ENCODE peak calls at places on chromosome 12, in five cellular contexts. D is endothelial cell of umbilical vein, G is breast epithelium, K is HepG2, R is transverse colon. F is an unnamed sample.

GRCh38 chr12:11968516-11968915 is 102.2 kb upstream of the BCL2L14 start:
- DNase-seq in D (no peak), K (no peak), R (no peak), G (no peak), F (no peak)

GRCh38 chr12:58233886-58234285 is 292.5 kb downstream of the ATP23 start:
- DNase-seq in D (no peak), G (no peak), K (no peak), R (peak; percentile 31), F (no peak)

GRCh38 chr12:72081787-72082186 is 143.1 kb downstream of the TPH2 start:
- DNase-seq in R (no peak), D (no peak), K (no peak), G (no peak), F (no peak)

GRCh38 chr12:112216223-112216622 is 90.9 kb downstream of the TRAFD1 start:
- DNase-seq in K (no peak), R (no peak), D (no peak), G (no peak), F (no peak)

GRCh38 chr12:54428050-54429013 is 9.3 kb upstream of the ITGA5 start:
- DNase-seq in G (no peak), D (peak; percentile 97), K (no peak), R (peak; percentile 28), F (no peak)

GRCh38 chr12:107369679-107370078 is 276.3 kb upstream of the CRY1 start:
- DNase-seq in R (no peak), D (no peak), K (no peak), G (no peak), F (no peak)

GRCh38 chr12:95763809-95764253 is 26.7 kb downstream of the NTN4 start:
- DNase-seq in G (no peak), K (peak; percentile 48), R (no peak), D (peak; percentile 83), F (no peak)

GRCh38 chr12:52266514-52266913 is 7.9 kb upstream of the KRT86 start:
- DNase-seq in D (no peak), K (no peak), R (no peak), G (no peak), F (no peak)

GRCh38 chr12:14770495-14771313 is 32.6 kb downstream of the WBP11 start:
- DNase-seq in G (peak; percentile 97), K (peak; percentile 91), D (peak; percentile 97), R (peak; percentile 97), F (peak; percentile 64)

GRCh38 chr12:116406529-116406928 is 129.0 kb upstream of the MED13L start:
- DNase-seq in R (peak; percentile 69), D (no peak), G (peak; percentile 85), K (peak; percentile 71), F (no peak)

GRCh38 chr12:110816248-110816647 is 30.5 kb upstream of the CCDC63 start:
- DNase-seq in G (no peak), R (no peak), D (no peak), K (no peak), F (no peak)

GRCh38 chr12:87930652-87931051 is 98.5 kb downstream of the C12orf50 start:
- DNase-seq in K (no peak), D (no peak), G (no peak), R (no peak), F (no peak)

GRCh38 chr12:110846615-110847566 is at the start of gene CCDC63:
- DNase-seq in K (peak; percentile 14), G (no peak), D (peak; percentile 50), R (peak; percentile 60), F (no peak)

GRCh38 chr12:89345376-89345775 is 6.9 kb downstream of the DUSP6 start:
- DNase-seq in D (no peak), R (no peak), K (no peak), G (no peak), F (no peak)

GRCh38 chr12:131092911-131093901 is 139.5 kb downstream of the ADGRD1 start:
- DNase-seq in K (no peak), G (no peak), D (no peak), R (peak; percentile 65), F (no peak)

GRCh38 chr12:55068416-55069010 is 48.7 kb downstream of the NEUROD4 start:
- DNase-seq in K (peak; percentile 30), R (no peak), G (no peak), D (peak; percentile 43), F (no peak)

GRCh38 chr12:15899282-15899870 is 11.8 kb upstream of the DERA start:
- DNase-seq in G (no peak), R (no peak), D (peak; percentile 54), K (peak; percentile 30), F (no peak)

GRCh38 chr12:104733717-104734175 is 224.3 kb downstream of the SLC41A2 start:
- DNase-seq in R (no peak), G (no peak), K (peak; percentile 4), D (no peak), F (no peak)

GRCh38 chr12:62375603-62376002 is 91.0 kb upstream of the MON2 start:
- DNase-seq in K (no peak), R (no peak), D (no peak), G (no peak), F (no peak)

GRCh38 chr12:113165521-113166450 is 16.3 kb downstream of the CFAP73 start:
- DNase-seq in R (no peak), D (no peak), K (no peak), G (no peak), F (no peak)

GRCh38 chr12:114403044-114403689 is 2.8 kb downstream of the TBX5 start:
- DNase-seq in R (no peak), G (no peak), K (no peak), D (no peak), F (no peak)

GRCh38 chr12:114399664-114400211 is 6.2 kb downstream of the TBX5 start:
- DNase-seq in R (no peak), D (no peak), G (no peak), K (no peak), F (no peak)

GRCh38 chr12:114400395-114400794 is 5.5 kb downstream of the TBX5 start:
- DNase-seq in D (no peak), G (no peak), K (no peak), R (no peak), F (no peak)

GRCh38 chr12:114401346-114402320 is 4.3 kb downstream of the TBX5 start:
- DNase-seq in R (no peak), D (no peak), G (no peak), K (no peak), F (no peak)

DNA sequence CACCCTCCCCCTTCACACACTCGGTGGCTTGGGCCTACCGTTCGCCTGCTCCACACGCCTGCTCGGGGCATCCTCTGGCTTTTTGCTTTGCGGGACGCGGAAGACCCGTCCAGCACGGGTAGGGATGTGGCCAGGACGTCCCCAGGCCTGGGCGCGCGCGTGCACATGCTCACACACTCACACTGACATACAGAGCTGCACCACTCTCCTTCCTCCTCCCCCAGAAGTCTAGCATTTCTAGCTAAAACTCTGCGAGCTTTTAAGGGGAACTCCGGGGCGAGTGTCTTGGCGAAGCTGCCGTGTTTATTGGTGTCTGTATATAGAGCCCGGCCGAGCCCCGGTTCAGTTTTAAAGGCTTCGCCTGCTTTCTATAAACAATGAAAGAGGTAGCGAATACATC is 5.0 kb downstream of the TBX5 start:
- DNase-seq in G (no peak), D (no peak), K (no peak), R (no peak), F (no peak)
- H3K27me3 ChIP-seq in G (peaks cover 99% of the 10 kb centered on the region), D (peaks cover 73% of the 10 kb centered on the region), K (peaks cover 8% of the 10 kb centered on the region), R (peaks cover 100% of the 10 kb centered on the region), F (no peaks in the 10 kb centered on the region)

DNA sequence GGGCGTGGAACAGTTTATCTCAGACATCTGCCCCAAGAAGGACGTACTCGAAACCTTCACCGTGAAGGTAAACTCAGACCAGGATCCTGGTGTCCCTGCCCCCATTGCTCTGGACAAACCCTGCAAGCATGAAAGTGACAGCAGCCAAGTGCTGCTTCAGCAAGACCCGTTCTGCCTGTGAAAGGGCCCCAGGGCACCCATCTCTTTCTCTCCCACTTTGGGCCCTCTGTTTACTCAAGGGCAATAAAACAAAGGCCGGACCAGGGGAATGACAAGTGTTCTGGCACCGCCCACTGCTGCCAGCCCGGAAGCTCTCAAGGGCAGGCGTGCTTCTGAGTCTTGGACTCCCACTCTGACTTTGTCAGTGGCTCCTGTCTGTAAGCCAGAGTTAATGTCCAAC is 35.3 kb downstream of the CD9 start:
- DNase-seq in D (peak; percentile 42), K (peak; percentile 74), R (peak; percentile 88), G (peak; percentile 80), F (no peak)
- H3K27ac ChIP-seq in D (no peak overlapping the region), K (no peak overlapping the region), R (peak overlapping the region; percentile 96), G (peak overlapping the region; percentile 96), F (peak overlapping the region; percentile 43)

GRCh38 chr12:124568431-124569374 is 1.3 kb upstream of the NCOR2 start:
- DNase-seq in K (no peak), R (peak; percentile 69), G (peak; percentile 71), D (no peak), F (no peak)

GRCh38 chr12:124565656-124566180 is 1.7 kb downstream of the NCOR2 start:
- DNase-seq in G (no peak), K (peak; percentile 13), R (no peak), D (no peak), F (no peak)

GRCh38 chr12:124566181-124567034 is 1.0 kb downstream of the NCOR2 start:
- DNase-seq in D (peak; percentile 76), K (peak; percentile 67), R (peak; percentile 89), G (peak; percentile 91), F (no peak)

GRCh38 chr12:124567673-124568373 is 411 bp upstream of the NCOR2 start:
- DNase-seq in G (peak; percentile 86), D (peak; percentile 70), K (peak; percentile 19), R (peak; percentile 92), F (peak; percentile 58)

GRCh38 chr12:124567035-124567672 is at the start of gene NCOR2:
- DNase-seq in K (no peak), D (no peak), G (no peak), R (no peak), F (no peak)
- TF ChIP-seq POLR2A in K (no peak), D (no peak), G (no peak), R (no peak), F (no peak)

GRCh38 chr12:503111-503761 is 43.5 kb downstream of the B4GALNT3 start:
- DNase-seq in K (no peak), R (peak; percentile 86), D (peak; percentile 13), G (peak; percentile 19), F (no peak)
- H3K27me3 ChIP-seq in K (peaks cover 1% of the 10 kb centered on the region), R (no peaks in the 10 kb centered on the region), D (peaks cover 15% of the 10 kb centered on the region), G (no peaks in the 10 kb centered on the region), F (no peaks in the 10 kb centered on the region)

DNA sequence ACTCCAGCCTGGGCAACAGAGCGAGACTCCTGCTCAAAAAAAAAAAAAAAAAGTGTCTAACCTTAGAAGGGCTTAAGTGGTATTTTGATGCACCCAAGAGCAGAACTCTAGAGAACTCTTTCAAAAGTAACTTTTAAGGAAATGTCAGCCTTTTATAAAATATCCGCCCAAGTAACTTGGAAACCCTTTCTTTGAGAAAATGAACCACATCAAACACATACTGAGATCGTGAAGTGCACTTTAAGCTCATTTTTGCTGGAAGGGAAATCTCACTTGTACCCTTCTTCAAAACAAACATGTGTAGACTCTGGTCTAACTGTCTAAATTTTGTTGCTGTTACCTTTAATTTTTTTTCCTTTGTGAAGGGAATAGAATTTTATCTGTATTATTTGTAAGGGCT is 5.5 kb downstream of the C12orf56 start:
- DNase-seq in K (no peak), D (no peak), R (no peak), G (no peak), F (no peak)
- H3K27ac ChIP-seq in K (no peak overlapping the region), D (no peak overlapping the region), R (no peak overlapping the region), G (no peak overlapping the region), F (no peak overlapping the region)

F was measured in esophagus squamous epithelium.